ENCODE peak calls at places on chromosomes 2 and 18, in ten cellular contexts. D is PC-3; F is CD4-positive, alpha-beta T cell; S is pancreas; W is astrocyte of the spinal cord; B is transverse colon; N is GM23338; Z is NCI-H1048; K is mucosa of gallbladder; Q is cortex of kidney. J is an unnamed sample.

GRCh38 chr18:47184419-47185050 is 8.4 kb upstream of the IER3IP1 start:
- DNase-seq in D (no peak), F (no peak), S (peak; percentile 20), W (no peak), B (no peak), N (peak; percentile 51), Z (no peak), K (no peak), Q (no peak), J (no peak)

GRCh38 chr2:31980674-31981356 is 30.0 kb downstream of the MEMO1 start:
- DNase-seq in D (peak; percentile 38), F (no peak), S (no peak), W (peak; percentile 56), B (no peak), N (peak; percentile 71), Z (no peak), K (no peak), Q (no peak), J (no peak)

GRCh38 chr18:28408528-28408927 is 231.6 kb upstream of the CDH2 start:
- DNase-seq in D (no peak), F (no peak), S (no peak), W (no peak), B (no peak), N (no peak), Z (no peak), K (no peak), Q (no peak), J (no peak)

GRCh38 chr2:214706986-214707385 is 102.5 kb downstream of the BARD1 start:
- DNase-seq in D (no peak), F (no peak), S (no peak), W (peak; percentile 12), B (no peak), N (peak; percentile 65), Z (no peak), K (peak; percentile 38), Q (no peak), J (no peak)

GRCh38 chr2:15357922-15358321 is 203.2 kb downstream of the NBAS start:
- DNase-seq in D (no peak), F (no peak), S (no peak), W (no peak), B (no peak), N (no peak), Z (no peak), K (no peak), Q (no peak), J (no peak)

GRCh38 chr2:101509498-101510274 is 34.8 kb upstream of the RFX8 start:
- DNase-seq in D (no peak), F (no peak), S (no peak), W (no peak), B (no peak), N (no peak), Z (no peak), K (no peak), Q (no peak), J (no peak)

GRCh38 chr18:43620936-43621335 is 343.6 kb upstream of the SYT4 start:
- DNase-seq in D (peak; percentile 50), F (no peak), S (no peak), W (peak; percentile 22), B (no peak), N (peak; percentile 62), Z (no peak), K (no peak), Q (no peak), J (no peak)

GRCh38 chr2:60964651-60965513 is 52.6 kb upstream of the PEX13 start:
- DNase-seq in D (no peak), F (no peak), S (no peak), W (no peak), B (no peak), N (no peak), Z (no peak), K (no peak), Q (no peak), J (no peak)

GRCh38 chr2:66390811-66391210 is 44.1 kb upstream of the MEIS1 start:
- DNase-seq in D (peak; percentile 71), F (no peak), S (no peak), W (no peak), B (no peak), N (no peak), Z (no peak), K (no peak), Q (no peak), J (no peak)

GRCh38 chr2:134919360-134920210 is 963 bp downstream of the CCNT2 start:
- DNase-seq in D (peak; percentile 25), F (peak; percentile 38), S (no peak), W (peak; percentile 33), B (peak; percentile 60), N (no peak), Z (no peak), K (peak; percentile 11), Q (peak; percentile 11), J (no peak)

GRCh38 chr2:2484301-2484700 is 153.2 kb upstream of the MYT1L start:
- DNase-seq in D (no peak), F (no peak), S (no peak), W (no peak), B (no peak), N (no peak), Z (no peak), K (no peak), Q (no peak), J (peak; percentile 11)

GRCh38 chr2:54457326-54458023 is 1.3 kb downstream of the SPTBN1 start:
- DNase-seq in D (peak; percentile 55), F (no peak), S (no peak), W (no peak), B (no peak), N (peak; percentile 78), Z (no peak), K (no peak), Q (no peak), J (no peak)

GRCh38 chr2:233012301-233012971 is 620 bp downstream of the NGEF start:
- DNase-seq in D (no peak), F (no peak), S (peak; percentile 44), W (no peak), B (peak; percentile 72), N (no peak), Z (no peak), K (peak; percentile 46), Q (no peak), J (peak; percentile 59)

GRCh38 chr2:32357545-32358482 is 991 bp downstream of the BIRC6 start:
- DNase-seq in D (peak; percentile 34), F (peak; percentile 12), S (peak; percentile 66), W (peak; percentile 41), B (peak; percentile 45), N (peak; percentile 64), Z (no peak), K (peak; percentile 31), Q (no peak), J (peak; percentile 86)

GRCh38 chr2:85011098-85011497 is 40.1 kb downstream of the KCMF1 start:
- DNase-seq in D (peak; percentile 52), F (no peak), S (no peak), W (no peak), B (no peak), N (no peak), Z (no peak), K (no peak), Q (no peak), J (no peak)

GRCh38 chr18:45657357-45658335 is 42.4 kb downstream of the SLC14A2 start:
- DNase-seq in D (peak; percentile 53), F (peak; percentile 13), S (no peak), W (no peak), B (no peak), N (no peak), Z (no peak), K (no peak), Q (no peak), J (no peak)

GRCh38 chr2:219406861-219407230 is 11.3 kb upstream of the DES start:
- DNase-seq in D (peak; percentile 41), F (no peak), S (no peak), W (peak; percentile 84), B (peak; percentile 60), N (no peak), Z (no peak), K (peak; percentile 53), Q (no peak), J (no peak)

GRCh38 chr18:36544036-36544725 is 246.7 kb downstream of the FHOD3 start:
- DNase-seq in D (no peak), F (no peak), S (no peak), W (peak; percentile 62), B (no peak), N (no peak), Z (no peak), K (no peak), Q (no peak), J (no peak)

GRCh38 chr2:134117651-134118050 is 136.2 kb upstream of the MGAT5 start:
- DNase-seq in D (no peak), F (no peak), S (no peak), W (no peak), B (no peak), N (no peak), Z (no peak), K (no peak), Q (no peak), J (no peak)

GRCh38 chr2:101388232-101388631 is 929 bp upstream of the CREG2 start:
- DNase-seq in D (peak; percentile 88), F (no peak), S (no peak), W (peak; percentile 40), B (no peak), N (no peak), Z (no peak), K (no peak), Q (no peak), J (no peak)

GRCh38 chr2:106296182-106296815 is 102.2 kb upstream of the UXS1 start:
- DNase-seq in D (no peak), F (no peak), S (no peak), W (no peak), B (no peak), N (no peak), Z (no peak), K (no peak), Q (no peak), J (no peak)

GRCh38 chr2:105521176-105521575 is 122.3 kb upstream of the FHL2 start:
- DNase-seq in D (peak; percentile 67), F (no peak), S (no peak), W (peak; percentile 44), B (no peak), N (peak; percentile 47), Z (no peak), K (no peak), Q (no peak), J (no peak)

GRCh38 chr2:206989306-206989705 is 50.0 kb downstream of the CPO start:
- DNase-seq in D (peak; percentile 71), F (no peak), S (peak; percentile 27), W (peak; percentile 18), B (peak; percentile 14), N (peak; percentile 72), Z (no peak), K (no peak), Q (no peak), J (no peak)

GRCh38 chr2:198546091-198546490 is 741.7 kb downstream of the PLCL1 start:
- DNase-seq in D (no peak), F (no peak), S (no peak), W (peak; percentile 1), B (no peak), N (peak; percentile 11), Z (no peak), K (no peak), Q (no peak), J (no peak)

GRCh38 chr2:75476778-75477177 is 84.0 kb downstream of the EVA1A start:
- DNase-seq in D (no peak), F (no peak), S (no peak), W (peak; percentile 63), B (no peak), N (no peak), Z (no peak), K (no peak), Q (no peak), J (no peak)

GRCh38 chr18:49055787-49056186 is 105.0 kb upstream of the SMAD7 start:
- DNase-seq in D (peak; percentile 5), F (no peak), S (no peak), W (peak; percentile 67), B (peak; percentile 69), N (no peak), Z (no peak), K (peak; percentile 39), Q (no peak), J (no peak)

GRCh38 chr2:214126135-214126534 is 284.7 kb upstream of the VWC2L start:
- DNase-seq in D (peak; percentile 89), F (no peak), S (no peak), W (peak; percentile 39), B (no peak), N (peak; percentile 21), Z (no peak), K (no peak), Q (no peak), J (no peak)

GRCh38 chr2:152694161-152694661 is 23.1 kb downstream of the PRPF40A start:
- DNase-seq in D (no peak), F (no peak), S (no peak), W (peak; percentile 81), B (no peak), N (no peak), Z (no peak), K (no peak), Q (no peak), J (no peak)

J was measured in osteocyte.